ENCODE peak calls at places on chromosomes 16 and 17, in eight cellular contexts. One of them, this sample, is unnamed.
A peak's percentile ranks its signal among the peaks of the same experiment; 100 is the strongest.

GRCh38 chr16:68417711-68418301 is 30.5 kb downstream of the SMPD3 start:
- DNase-seq in heart right ventricle: peak; percentile 22
- DNase-seq in bronchial epithelial cell: peak; percentile 80
- DNase-seq in AG10803: no peak
- DNase-seq in lower leg skin: no peak
- DNase-seq in neural crest cell: no peak
- DNase-seq in HFFc6: no peak
- DNase-seq in OCI-LY7: peak; percentile 56
- DNase-seq in this sample: no peak

GRCh38 chr16:86484240-86484639 is 26.1 kb upstream of the FOXF1 start:
- DNase-seq in heart right ventricle: no peak
- DNase-seq in bronchial epithelial cell: no peak
- DNase-seq in AG10803: no peak
- DNase-seq in lower leg skin: no peak
- DNase-seq in neural crest cell: no peak
- DNase-seq in HFFc6: no peak
- DNase-seq in OCI-LY7: no peak
- DNase-seq in this sample: no peak

GRCh38 chr16:84116720-84117481 is at the start of gene MBTPS1:
- DNase-seq in heart right ventricle: peak; percentile 98
- DNase-seq in bronchial epithelial cell: peak; percentile 91
- DNase-seq in AG10803: peak; percentile 98
- DNase-seq in lower leg skin: peak; percentile 96
- DNase-seq in neural crest cell: peak; percentile 98
- DNase-seq in HFFc6: peak; percentile 97
- DNase-seq in OCI-LY7: peak; percentile 97
- DNase-seq in this sample: peak; percentile 100

GRCh38 chr16:6891486-6891885 is 441.2 kb upstream of the RBFOX1 start:
- DNase-seq in heart right ventricle: no peak
- DNase-seq in bronchial epithelial cell: peak; percentile 29
- DNase-seq in AG10803: no peak
- DNase-seq in lower leg skin: no peak
- DNase-seq in neural crest cell: no peak
- DNase-seq in HFFc6: no peak
- DNase-seq in OCI-LY7: no peak
- DNase-seq in this sample: no peak

GRCh38 chr16:53865492-53865863 is 161.5 kb downstream of the FTO start:
- DNase-seq in heart right ventricle: no peak
- DNase-seq in bronchial epithelial cell: peak; percentile 89
- DNase-seq in AG10803: peak; percentile 29
- DNase-seq in lower leg skin: no peak
- DNase-seq in neural crest cell: no peak
- DNase-seq in HFFc6: peak; percentile 36
- DNase-seq in OCI-LY7: no peak
- DNase-seq in this sample: no peak

GRCh38 chr17:35368086-35368824 is 5.2 kb downstream of the SLFN11 start:
- DNase-seq in heart right ventricle: peak; percentile 26
- DNase-seq in bronchial epithelial cell: no peak
- DNase-seq in AG10803: no peak
- DNase-seq in lower leg skin: no peak
- DNase-seq in neural crest cell: no peak
- DNase-seq in HFFc6: no peak
- DNase-seq in OCI-LY7: peak; percentile 62
- DNase-seq in this sample: no peak

GRCh38 chr16:11862489-11862888 is 11.1 kb upstream of the RSL1D1 start:
- DNase-seq in heart right ventricle: no peak
- DNase-seq in bronchial epithelial cell: no peak
- DNase-seq in AG10803: no peak
- DNase-seq in lower leg skin: no peak
- DNase-seq in neural crest cell: no peak
- DNase-seq in HFFc6: no peak
- DNase-seq in OCI-LY7: no peak
- DNase-seq in this sample: no peak

GRCh38 chr17:77842906-77843249 is 115.6 kb upstream of the TNRC6C start:
- DNase-seq in heart right ventricle: no peak
- DNase-seq in bronchial epithelial cell: no peak
- DNase-seq in AG10803: peak; percentile 50
- DNase-seq in lower leg skin: no peak
- DNase-seq in neural crest cell: no peak
- DNase-seq in HFFc6: no peak
- DNase-seq in OCI-LY7: no peak
- DNase-seq in this sample: no peak

GRCh38 chr17:4142107-4142900 is 526 bp downstream of the ZZEF1 start:
- DNase-seq in heart right ventricle: peak; percentile 19
- DNase-seq in bronchial epithelial cell: no peak
- DNase-seq in AG10803: peak; percentile 29
- DNase-seq in lower leg skin: peak; percentile 25
- DNase-seq in neural crest cell: peak; percentile 11
- DNase-seq in HFFc6: peak; percentile 25
- DNase-seq in OCI-LY7: peak; percentile 48
- DNase-seq in this sample: no peak

GRCh38 chr17:4147751-4148310 is 4.8 kb downstream of the CYB5D2 start:
- DNase-seq in heart right ventricle: no peak
- DNase-seq in bronchial epithelial cell: no peak
- DNase-seq in AG10803: peak; percentile 54
- DNase-seq in lower leg skin: no peak
- DNase-seq in neural crest cell: no peak
- DNase-seq in HFFc6: no peak
- DNase-seq in OCI-LY7: no peak
- DNase-seq in this sample: no peak

GRCh38 chr17:4144411-4144747 is 1.4 kb downstream of the CYB5D2 start:
- DNase-seq in heart right ventricle: no peak
- DNase-seq in bronchial epithelial cell: no peak
- DNase-seq in AG10803: no peak
- DNase-seq in lower leg skin: no peak
- DNase-seq in neural crest cell: no peak
- DNase-seq in HFFc6: no peak
- DNase-seq in OCI-LY7: no peak
- DNase-seq in this sample: no peak

GRCh38 chr17:4140125-4140524 is 2.7 kb downstream of the ZZEF1 start:
- DNase-seq in heart right ventricle: no peak
- DNase-seq in bronchial epithelial cell: no peak
- DNase-seq in AG10803: no peak
- DNase-seq in lower leg skin: no peak
- DNase-seq in neural crest cell: no peak
- DNase-seq in HFFc6: no peak
- DNase-seq in OCI-LY7: no peak
- DNase-seq in this sample: no peak

DNA sequence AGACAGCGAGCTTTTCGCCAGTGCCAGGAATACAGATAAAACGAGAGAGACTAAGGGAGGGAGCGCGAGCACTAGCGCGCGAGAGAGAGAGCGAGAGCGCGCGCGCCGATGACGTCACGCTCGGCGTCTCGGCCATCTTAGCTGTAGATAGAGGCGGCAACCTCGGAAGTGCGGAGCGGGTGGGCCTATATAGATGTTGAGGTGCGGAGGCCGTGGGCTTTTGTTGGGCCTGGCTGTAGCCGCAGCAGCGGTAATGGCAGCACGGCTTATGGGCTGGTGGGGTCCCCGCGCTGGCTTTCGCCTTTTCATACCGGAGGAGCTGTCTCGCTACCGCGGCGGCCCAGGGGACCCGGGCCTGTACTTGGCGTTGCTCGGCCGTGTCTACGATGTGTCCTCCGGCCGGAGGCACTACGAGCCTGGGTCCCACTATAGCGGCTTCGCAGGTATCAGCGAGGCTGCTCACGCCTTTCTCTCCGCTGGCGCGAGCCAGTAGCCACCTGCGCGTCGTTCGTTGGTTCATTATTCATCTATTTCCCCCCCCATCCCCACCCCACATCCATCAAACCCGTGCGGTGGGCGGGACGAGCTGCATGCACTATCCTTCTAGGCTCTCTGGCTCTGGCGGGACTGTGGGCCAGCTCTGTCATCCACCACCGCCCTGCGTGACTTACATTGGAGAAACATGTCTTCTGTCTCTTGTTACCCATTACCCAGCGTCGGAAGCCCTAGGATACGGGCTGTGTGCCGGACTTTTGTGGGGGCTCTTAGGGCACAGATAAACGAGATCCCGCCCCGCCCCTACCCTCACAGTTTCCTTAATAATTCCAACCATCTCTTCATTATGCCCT is 790 bp downstream of the CYB5D2 start:
- DNase-seq in heart right ventricle: peak; percentile 91
- DNase-seq in bronchial epithelial cell: peak; percentile 78
- DNase-seq in AG10803: peak; percentile 92
- DNase-seq in lower leg skin: peak; percentile 89
- DNase-seq in neural crest cell: peak; percentile 77
- DNase-seq in HFFc6: peak; percentile 85
- DNase-seq in OCI-LY7: peak; percentile 94
- DNase-seq in this sample: peak; percentile 94
- TF ChIP-seq CTCF in heart right ventricle: no peak
- TF ChIP-seq CTCF in bronchial epithelial cell: no peak
- TF ChIP-seq CTCF in AG10803: no peak
- TF ChIP-seq CTCF in lower leg skin: no peak
- TF ChIP-seq CTCF in neural crest cell: no peak
- TF ChIP-seq CTCF in HFFc6: no peak
- TF ChIP-seq CTCF in OCI-LY7: no peak
- TF ChIP-seq CTCF in this sample: no peak

GRCh38 chr16:4341250-4341649 is 9.9 kb downstream of the PAM16 start:
- DNase-seq in heart right ventricle: no peak
- DNase-seq in bronchial epithelial cell: no peak
- DNase-seq in AG10803: no peak
- DNase-seq in lower leg skin: no peak
- DNase-seq in neural crest cell: no peak
- DNase-seq in HFFc6: no peak
- DNase-seq in OCI-LY7: no peak
- DNase-seq in this sample: no peak

GRCh38 chr16:4339455-4339854 is 11.7 kb downstream of the PAM16 start:
- DNase-seq in heart right ventricle: no peak
- DNase-seq in bronchial epithelial cell: no peak
- DNase-seq in AG10803: no peak
- DNase-seq in lower leg skin: no peak
- DNase-seq in neural crest cell: no peak
- DNase-seq in HFFc6: no peak
- DNase-seq in OCI-LY7: no peak
- DNase-seq in this sample: no peak

GRCh38 chr16:4340443-4340842 is 10.7 kb downstream of the PAM16 start:
- DNase-seq in heart right ventricle: no peak
- DNase-seq in bronchial epithelial cell: no peak
- DNase-seq in AG10803: no peak
- DNase-seq in lower leg skin: no peak
- DNase-seq in neural crest cell: no peak
- DNase-seq in HFFc6: no peak
- DNase-seq in OCI-LY7: no peak
- DNase-seq in this sample: no peak

GRCh38 chr16:4338712-4339299 is 12.3 kb downstream of the PAM16 start:
- DNase-seq in heart right ventricle: no peak
- DNase-seq in bronchial epithelial cell: no peak
- DNase-seq in AG10803: no peak
- DNase-seq in lower leg skin: no peak
- DNase-seq in neural crest cell: no peak
- DNase-seq in HFFc6: no peak
- DNase-seq in OCI-LY7: no peak
- DNase-seq in this sample: no peak

DNA sequence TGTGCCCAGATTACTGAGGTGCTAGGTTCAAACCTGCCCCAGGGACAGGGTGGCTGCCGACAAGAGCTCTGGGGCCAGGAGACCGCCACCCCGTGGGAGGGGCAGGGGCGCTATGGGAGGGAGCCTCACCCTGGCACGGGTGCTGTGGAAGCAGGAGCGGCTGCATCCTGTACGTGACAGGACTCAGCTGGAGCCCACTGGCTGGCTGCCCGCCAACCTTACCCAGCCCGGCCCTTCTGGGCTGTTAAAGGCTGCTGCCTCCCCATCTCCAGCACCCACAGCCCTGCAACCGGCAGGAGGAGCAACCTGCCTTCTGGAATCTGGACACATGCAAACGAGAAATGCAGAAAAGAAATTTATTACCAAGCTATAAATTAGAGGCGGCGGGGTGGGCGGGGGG is 11.2 kb downstream of the PAM16 start:
- DNase-seq in heart right ventricle: no peak
- DNase-seq in bronchial epithelial cell: no peak
- DNase-seq in AG10803: peak; percentile 40
- DNase-seq in lower leg skin: no peak
- DNase-seq in neural crest cell: no peak
- DNase-seq in HFFc6: no peak
- DNase-seq in OCI-LY7: no peak
- DNase-seq in this sample: peak; percentile 90
- TF ChIP-seq CTCF in heart right ventricle: no peak
- TF ChIP-seq CTCF in bronchial epithelial cell: no peak
- TF ChIP-seq CTCF in AG10803: no peak
- TF ChIP-seq CTCF in lower leg skin: no peak
- TF ChIP-seq CTCF in neural crest cell: no peak
- TF ChIP-seq CTCF in HFFc6: peak; percentile 16
- TF ChIP-seq CTCF in OCI-LY7: no peak
- TF ChIP-seq CTCF in this sample: peak; percentile 27

GRCh38 chr17:30378191-30378796 is 433 bp upstream of the CPD start:
- DNase-seq in heart right ventricle: peak; percentile 15
- DNase-seq in bronchial epithelial cell: no peak
- DNase-seq in AG10803: no peak
- DNase-seq in lower leg skin: no peak
- DNase-seq in neural crest cell: peak; percentile 29
- DNase-seq in HFFc6: no peak
- DNase-seq in OCI-LY7: peak; percentile 5
- DNase-seq in this sample: no peak
- TF ChIP-seq CTCF in heart right ventricle: no peak
- TF ChIP-seq CTCF in bronchial epithelial cell: no peak
- TF ChIP-seq CTCF in AG10803: no peak
- TF ChIP-seq CTCF in lower leg skin: no peak
- TF ChIP-seq CTCF in neural crest cell: no peak
- TF ChIP-seq CTCF in HFFc6: no peak
- TF ChIP-seq CTCF in OCI-LY7: no peak
- TF ChIP-seq CTCF in this sample: no peak

GRCh38 chr16:20674684-20675487 is 22.6 kb downstream of the ACSM1 start:
- DNase-seq in heart right ventricle: no peak
- DNase-seq in bronchial epithelial cell: no peak
- DNase-seq in AG10803: no peak
- DNase-seq in lower leg skin: no peak
- DNase-seq in neural crest cell: no peak
- DNase-seq in HFFc6: no peak
- DNase-seq in OCI-LY7: no peak
- DNase-seq in this sample: no peak

GRCh38 chr16:20676268-20676828 is 21.1 kb downstream of the ACSM1 start:
- DNase-seq in heart right ventricle: no peak
- DNase-seq in bronchial epithelial cell: peak; percentile 55
- DNase-seq in AG10803: no peak
- DNase-seq in lower leg skin: no peak
- DNase-seq in neural crest cell: no peak
- DNase-seq in HFFc6: no peak
- DNase-seq in OCI-LY7: no peak
- DNase-seq in this sample: no peak

GRCh38 chr16:20678242-20678641 is 19.2 kb downstream of the ACSM1 start:
- DNase-seq in heart right ventricle: no peak
- DNase-seq in bronchial epithelial cell: no peak
- DNase-seq in AG10803: no peak
- DNase-seq in lower leg skin: no peak
- DNase-seq in neural crest cell: no peak
- DNase-seq in HFFc6: no peak
- DNase-seq in OCI-LY7: no peak
- DNase-seq in this sample: no peak

GRCh38 chr16:20675488-20676267 is 21.8 kb downstream of the ACSM1 start:
- DNase-seq in heart right ventricle: no peak
- DNase-seq in bronchial epithelial cell: peak; percentile 70
- DNase-seq in AG10803: peak; percentile 5
- DNase-seq in lower leg skin: peak; percentile 35
- DNase-seq in neural crest cell: no peak
- DNase-seq in HFFc6: no peak
- DNase-seq in OCI-LY7: no peak
- DNase-seq in this sample: no peak

DNA sequence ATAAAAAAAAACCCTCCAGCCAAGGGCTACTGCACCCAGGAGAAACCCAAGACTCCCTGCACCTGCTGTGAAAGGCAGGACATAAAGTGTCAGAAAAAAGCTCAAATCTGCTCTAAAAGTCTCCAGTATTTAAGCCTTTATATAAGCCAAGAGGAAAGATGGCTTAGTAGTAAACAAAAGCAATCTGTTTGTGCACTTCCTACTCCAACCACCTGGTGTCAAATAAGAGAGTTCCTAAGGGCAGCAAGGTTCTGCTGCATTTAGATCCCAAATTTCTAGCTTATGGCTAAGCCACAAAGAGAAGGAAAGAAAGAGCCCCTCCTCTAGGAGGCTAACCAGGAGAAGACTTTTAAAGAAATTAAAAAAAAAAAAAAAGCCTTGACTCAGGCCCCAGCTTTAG is 20.6 kb downstream of the ACSM1 start:
- DNase-seq in heart right ventricle: no peak
- DNase-seq in bronchial epithelial cell: no peak
- DNase-seq in AG10803: no peak
- DNase-seq in lower leg skin: no peak
- DNase-seq in neural crest cell: no peak
- DNase-seq in HFFc6: no peak
- DNase-seq in OCI-LY7: no peak
- DNase-seq in this sample: no peak
- TF ChIP-seq CTCF in heart right ventricle: no peak
- TF ChIP-seq CTCF in bronchial epithelial cell: no peak
- TF ChIP-seq CTCF in AG10803: no peak
- TF ChIP-seq CTCF in lower leg skin: no peak
- TF ChIP-seq CTCF in neural crest cell: peak; percentile 45
- TF ChIP-seq CTCF in HFFc6: no peak
- TF ChIP-seq CTCF in OCI-LY7: no peak
- TF ChIP-seq CTCF in this sample: no peak

This sample was measured in osteocyte.